ENCODE peak calls at places on chromosomes 16 and 17, in nine cellular contexts. Q is CD8-positive, alpha-beta T cell; X is EL; S is stomach; J is AG04450; K is SJSA1; I is neural progenitor cell; U is psoas muscle; T is AG10803. A is an unnamed sample.
A peak's percentile ranks its signal among the peaks of the same experiment; 100 is the strongest.

GRCh38 chr16:11224894-11225676 is 30.9 kb downstream of the SOCS1 start:
- DNase-seq in Q (peak; percentile 83), X (no peak), S (peak; percentile 47), J (no peak), K (no peak), I (no peak), U (peak; percentile 37), T (no peak), A (peak; percentile 40)

GRCh38 chr17:57892820-57893595 is 43.2 kb upstream of the MRPS23 start:
- DNase-seq in Q (no peak), X (peak; percentile 99), S (peak; percentile 81), J (peak; percentile 86), K (peak; percentile 94), I (peak; percentile 80), U (peak; percentile 93), T (peak; percentile 100), A (peak; percentile 97)

GRCh38 chr17:62140836-62141235 is 75.8 kb upstream of the MED13 start:
- DNase-seq in Q (no peak), X (no peak), S (peak; percentile 57), J (no peak), K (no peak), I (no peak), U (no peak), T (no peak), A (no peak)

GRCh38 chr16:84036982-84037425 is 5.6 kb downstream of the SLC38A8 start:
- DNase-seq in Q (no peak), X (no peak), S (no peak), J (no peak), K (no peak), I (no peak), U (no peak), T (no peak), A (no peak)

GRCh38 chr16:63813862-63814261 is 1308.0 kb downstream of the CDH11 start:
- DNase-seq in Q (no peak), X (no peak), S (no peak), J (no peak), K (no peak), I (no peak), U (no peak), T (no peak), A (no peak)

GRCh38 chr17:62974788-62975586 is 9.0 kb downstream of the TANC2 start:
- DNase-seq in Q (no peak), X (no peak), S (no peak), J (no peak), K (no peak), I (no peak), U (no peak), T (peak; percentile 48), A (no peak)

GRCh38 chr16:78024159-78024558 is 1.8 kb downstream of the CLEC3A start:
- DNase-seq in Q (no peak), X (no peak), S (no peak), J (no peak), K (no peak), I (no peak), U (no peak), T (no peak), A (no peak)

GRCh38 chr16:49827806-49828428 is 28.0 kb downstream of the ZNF423 start:
- DNase-seq in Q (no peak), X (no peak), S (no peak), J (no peak), K (no peak), I (no peak), U (no peak), T (no peak), A (no peak)

GRCh38 chr16:2515180-2515803 is 1.5 kb downstream of the ATP6V0C start:
- DNase-seq in Q (peak; percentile 15), X (no peak), S (peak; percentile 55), J (no peak), K (peak; percentile 45), I (no peak), U (peak; percentile 32), T (peak; percentile 25), A (no peak)

GRCh38 chr16:54248863-54249710 is 37.5 kb downstream of the IRX3 start:
- DNase-seq in Q (no peak), X (no peak), S (no peak), J (no peak), K (no peak), I (no peak), U (no peak), T (no peak), A (no peak)

GRCh38 chr16:75064403-75065148 is 52.0 kb downstream of the LDHD start:
- DNase-seq in Q (no peak), X (no peak), S (peak; percentile 76), J (no peak), K (no peak), I (no peak), U (no peak), T (no peak), A (no peak)

GRCh38 chr17:45414997-45415881 is 17.4 kb downstream of the ARHGAP27 start:
- DNase-seq in Q (no peak), X (no peak), S (no peak), J (no peak), K (no peak), I (no peak), U (no peak), T (no peak), A (no peak)

GRCh38 chr16:86414991-86415740 is 95.2 kb upstream of the FOXF1 start:
- DNase-seq in Q (no peak), X (no peak), S (no peak), J (no peak), K (no peak), I (no peak), U (no peak), T (no peak), A (no peak)

GRCh38 chr17:76240461-76241204 is at the start of gene RNF157:
- DNase-seq in Q (peak; percentile 62), X (peak; percentile 54), S (peak; percentile 66), J (no peak), K (peak; percentile 71), I (peak; percentile 95), U (peak; percentile 72), T (no peak), A (peak; percentile 69)

GRCh38 chr17:15121426-15121825 is 143.7 kb downstream of the PMP22 start:
- DNase-seq in Q (no peak), X (peak; percentile 13), S (no peak), J (no peak), K (no peak), I (no peak), U (no peak), T (peak; percentile 94), A (peak; percentile 29)

GRCh38 chr17:29911641-29912177 is 18.3 kb downstream of the SSH2 start:
- DNase-seq in Q (no peak), X (no peak), S (no peak), J (no peak), K (no peak), I (no peak), U (no peak), T (no peak), A (no peak)

A was measured in AG08395.